ENCODE peak calls at places on chromosomes 7 and 10, in ten cellular contexts. One of them, this sample, is unnamed.

GRCh38 chr10:133154411-133154810 is 5.6 kb upstream of the KNDC1 start:
- DNase-seq in iris pigment epithelial cell: no peak
- DNase-seq in NCI-H524: no peak
- DNase-seq in GM10248: no peak
- DNase-seq in mesenchymal stem cell: no peak
- DNase-seq in H54: no peak
- DNase-seq in HFFc6: no peak
- DNase-seq in stimulated activated naive CD8-positive, alpha-beta T cell treated with anti-CD3 and anti-CD28 coated beads, Interleukin-15, Interleukin-2, amounts not matched to agents 100 U/mL and 50 U/mL, for 24 hours: no peak
- DNase-seq in retina: no peak
- DNase-seq in fibroblast of mammary gland: no peak
- DNase-seq in this sample: no peak

GRCh38 chr10:106078796-106079576 is 1085.5 kb downstream of the SORCS1 start:
- DNase-seq in iris pigment epithelial cell: peak
- DNase-seq in NCI-H524: no peak
- DNase-seq in GM10248: no peak
- DNase-seq in mesenchymal stem cell: no peak
- DNase-seq in H54: no peak
- DNase-seq in HFFc6: no peak
- DNase-seq in stimulated activated naive CD8-positive, alpha-beta T cell treated with anti-CD3 and anti-CD28 coated beads, Interleukin-15, Interleukin-2, amounts not matched to agents 100 U/mL and 50 U/mL, for 24 hours: no peak
- DNase-seq in retina: no peak
- DNase-seq in fibroblast of mammary gland: peak
- DNase-seq in this sample: no peak

GRCh38 chr10:98045785-98046389 is 15.5 kb upstream of the CRTAC1 start:
- DNase-seq in iris pigment epithelial cell: peak
- DNase-seq in NCI-H524: peak
- DNase-seq in GM10248: peak
- DNase-seq in mesenchymal stem cell: peak
- DNase-seq in H54: peak
- DNase-seq in HFFc6: peak
- DNase-seq in stimulated activated naive CD8-positive, alpha-beta T cell treated with anti-CD3 and anti-CD28 coated beads, Interleukin-15, Interleukin-2, amounts not matched to agents 100 U/mL and 50 U/mL, for 24 hours: peak
- DNase-seq in retina: peak
- DNase-seq in fibroblast of mammary gland: peak
- DNase-seq in this sample: peak

GRCh38 chr7:36058020-36058592 is 94.9 kb upstream of the EEPD1 start:
- DNase-seq in iris pigment epithelial cell: no peak
- DNase-seq in NCI-H524: no peak
- DNase-seq in GM10248: peak
- DNase-seq in mesenchymal stem cell: no peak
- DNase-seq in H54: no peak
- DNase-seq in HFFc6: no peak
- DNase-seq in stimulated activated naive CD8-positive, alpha-beta T cell treated with anti-CD3 and anti-CD28 coated beads, Interleukin-15, Interleukin-2, amounts not matched to agents 100 U/mL and 50 U/mL, for 24 hours: no peak
- DNase-seq in retina: no peak
- DNase-seq in fibroblast of mammary gland: no peak
- DNase-seq in this sample: no peak

GRCh38 chr10:129505500-129506075 is 38.5 kb downstream of the MGMT start:
- DNase-seq in iris pigment epithelial cell: peak
- DNase-seq in NCI-H524: no peak
- DNase-seq in GM10248: no peak
- DNase-seq in mesenchymal stem cell: no peak
- DNase-seq in H54: no peak
- DNase-seq in HFFc6: no peak
- DNase-seq in stimulated activated naive CD8-positive, alpha-beta T cell treated with anti-CD3 and anti-CD28 coated beads, Interleukin-15, Interleukin-2, amounts not matched to agents 100 U/mL and 50 U/mL, for 24 hours: no peak
- DNase-seq in retina: no peak
- DNase-seq in fibroblast of mammary gland: no peak
- DNase-seq in this sample: no peak

GRCh38 chr7:50266893-50267386 is 37.6 kb upstream of the IKZF1 start:
- DNase-seq in iris pigment epithelial cell: no peak
- DNase-seq in NCI-H524: no peak
- DNase-seq in GM10248: peak
- DNase-seq in mesenchymal stem cell: no peak
- DNase-seq in H54: no peak
- DNase-seq in HFFc6: no peak
- DNase-seq in stimulated activated naive CD8-positive, alpha-beta T cell treated with anti-CD3 and anti-CD28 coated beads, Interleukin-15, Interleukin-2, amounts not matched to agents 100 U/mL and 50 U/mL, for 24 hours: peak
- DNase-seq in retina: no peak
- DNase-seq in fibroblast of mammary gland: no peak
- DNase-seq in this sample: no peak

GRCh38 chr7:131507592-131508331 is 48.7 kb downstream of the PODXL start:
- DNase-seq in iris pigment epithelial cell: peak
- DNase-seq in NCI-H524: peak
- DNase-seq in GM10248: peak
- DNase-seq in mesenchymal stem cell: peak
- DNase-seq in H54: no peak
- DNase-seq in HFFc6: peak
- DNase-seq in stimulated activated naive CD8-positive, alpha-beta T cell treated with anti-CD3 and anti-CD28 coated beads, Interleukin-15, Interleukin-2, amounts not matched to agents 100 U/mL and 50 U/mL, for 24 hours: peak
- DNase-seq in retina: peak
- DNase-seq in fibroblast of mammary gland: peak
- DNase-seq in this sample: no peak

GRCh38 chr7:88306590-88307048 is at the start of gene STEAP4:
- DNase-seq in iris pigment epithelial cell: peak
- DNase-seq in NCI-H524: peak
- DNase-seq in GM10248: no peak
- DNase-seq in mesenchymal stem cell: peak
- DNase-seq in H54: no peak
- DNase-seq in HFFc6: no peak
- DNase-seq in stimulated activated naive CD8-positive, alpha-beta T cell treated with anti-CD3 and anti-CD28 coated beads, Interleukin-15, Interleukin-2, amounts not matched to agents 100 U/mL and 50 U/mL, for 24 hours: peak
- DNase-seq in retina: peak
- DNase-seq in fibroblast of mammary gland: peak
- DNase-seq in this sample: peak

GRCh38 chr10:13046861-13047528 is 45.5 kb upstream of the CCDC3 start:
- DNase-seq in iris pigment epithelial cell: no peak
- DNase-seq in NCI-H524: no peak
- DNase-seq in GM10248: no peak
- DNase-seq in mesenchymal stem cell: no peak
- DNase-seq in H54: no peak
- DNase-seq in HFFc6: no peak
- DNase-seq in stimulated activated naive CD8-positive, alpha-beta T cell treated with anti-CD3 and anti-CD28 coated beads, Interleukin-15, Interleukin-2, amounts not matched to agents 100 U/mL and 50 U/mL, for 24 hours: no peak
- DNase-seq in retina: no peak
- DNase-seq in fibroblast of mammary gland: no peak
- DNase-seq in this sample: no peak

GRCh38 chr7:151897201-151897711 is 20.3 kb upstream of the PRKAG2 start:
- DNase-seq in iris pigment epithelial cell: no peak
- DNase-seq in NCI-H524: no peak
- DNase-seq in GM10248: no peak
- DNase-seq in mesenchymal stem cell: no peak
- DNase-seq in H54: no peak
- DNase-seq in HFFc6: no peak
- DNase-seq in stimulated activated naive CD8-positive, alpha-beta T cell treated with anti-CD3 and anti-CD28 coated beads, Interleukin-15, Interleukin-2, amounts not matched to agents 100 U/mL and 50 U/mL, for 24 hours: no peak
- DNase-seq in retina: peak
- DNase-seq in fibroblast of mammary gland: no peak
- DNase-seq in this sample: no peak

GRCh38 chr10:101561068-101561915 is 26.8 kb downstream of the POLL start:
- DNase-seq in iris pigment epithelial cell: no peak
- DNase-seq in NCI-H524: no peak
- DNase-seq in GM10248: no peak
- DNase-seq in mesenchymal stem cell: no peak
- DNase-seq in H54: no peak
- DNase-seq in HFFc6: no peak
- DNase-seq in stimulated activated naive CD8-positive, alpha-beta T cell treated with anti-CD3 and anti-CD28 coated beads, Interleukin-15, Interleukin-2, amounts not matched to agents 100 U/mL and 50 U/mL, for 24 hours: no peak
- DNase-seq in retina: no peak
- DNase-seq in fibroblast of mammary gland: no peak
- DNase-seq in this sample: no peak